ENCODE peak calls at places on chromosomes 16 and 17, in ten cellular contexts. One of them, this sample, is unnamed.

GRCh38 chr16:47958726-47959125 is 197.1 kb downstream of the ABCC12 start:
- DNase-seq in Peyer's patch: no peak
- DNase-seq in stomach: no peak
- DNase-seq in IMR-90: no peak
- DNase-seq in uterus: no peak
- DNase-seq in esophagus muscularis mucosa: no peak
- DNase-seq in gastrocnemius medialis: no peak
- DNase-seq in upper lobe of left lung: no peak
- DNase-seq in tibial nerve: no peak
- DNase-seq in sigmoid colon: no peak
- DNase-seq in this sample: no peak

GRCh38 chr16:75131081-75131480 is 14.5 kb upstream of the LDHD start:
- DNase-seq in Peyer's patch: no peak
- DNase-seq in stomach: no peak
- DNase-seq in IMR-90: no peak
- DNase-seq in uterus: no peak
- DNase-seq in esophagus muscularis mucosa: no peak
- DNase-seq in gastrocnemius medialis: no peak
- DNase-seq in upper lobe of left lung: no peak
- DNase-seq in tibial nerve: no peak
- DNase-seq in sigmoid colon: no peak
- DNase-seq in this sample: no peak

GRCh38 chr17:56146005-56146404 is 7.3 kb upstream of the ANKFN1 start:
- DNase-seq in Peyer's patch: no peak
- DNase-seq in stomach: no peak
- DNase-seq in IMR-90: no peak
- DNase-seq in uterus: no peak
- DNase-seq in esophagus muscularis mucosa: no peak
- DNase-seq in gastrocnemius medialis: no peak
- DNase-seq in upper lobe of left lung: no peak
- DNase-seq in tibial nerve: no peak
- DNase-seq in sigmoid colon: no peak
- DNase-seq in this sample: no peak

GRCh38 chr17:48074322-48075054 is 26.3 kb downstream of the NFE2L1 start:
- DNase-seq in Peyer's patch: peak
- DNase-seq in stomach: peak
- DNase-seq in IMR-90: peak
- DNase-seq in uterus: peak
- DNase-seq in esophagus muscularis mucosa: peak
- DNase-seq in gastrocnemius medialis: peak
- DNase-seq in upper lobe of left lung: no peak
- DNase-seq in tibial nerve: peak
- DNase-seq in sigmoid colon: peak
- DNase-seq in this sample: no peak

GRCh38 chr16:88376053-88376834 is 6.5 kb upstream of the ZNF469 start:
- DNase-seq in Peyer's patch: no peak
- DNase-seq in stomach: no peak
- DNase-seq in IMR-90: no peak
- DNase-seq in uterus: no peak
- DNase-seq in esophagus muscularis mucosa: no peak
- DNase-seq in gastrocnemius medialis: no peak
- DNase-seq in upper lobe of left lung: peak
- DNase-seq in tibial nerve: no peak
- DNase-seq in sigmoid colon: peak
- DNase-seq in this sample: no peak

GRCh38 chr17:1762906-1763829 is 1.3 kb downstream of the SERPINF1 start:
- DNase-seq in Peyer's patch: peak
- DNase-seq in stomach: no peak
- DNase-seq in IMR-90: peak
- DNase-seq in uterus: peak
- DNase-seq in esophagus muscularis mucosa: no peak
- DNase-seq in gastrocnemius medialis: peak
- DNase-seq in upper lobe of left lung: no peak
- DNase-seq in tibial nerve: peak
- DNase-seq in sigmoid colon: peak
- DNase-seq in this sample: no peak

GRCh38 chr17:33328129-33328528 is 35.0 kb upstream of the ASIC2 start:
- DNase-seq in Peyer's patch: no peak
- DNase-seq in stomach: no peak
- DNase-seq in IMR-90: peak
- DNase-seq in uterus: no peak
- DNase-seq in esophagus muscularis mucosa: no peak
- DNase-seq in gastrocnemius medialis: no peak
- DNase-seq in upper lobe of left lung: no peak
- DNase-seq in tibial nerve: no peak
- DNase-seq in sigmoid colon: no peak
- DNase-seq in this sample: no peak

GRCh38 chr17:31060814-31061550 is 33.8 kb upstream of the NF1 start:
- DNase-seq in Peyer's patch: no peak
- DNase-seq in stomach: no peak
- DNase-seq in IMR-90: no peak
- DNase-seq in uterus: no peak
- DNase-seq in esophagus muscularis mucosa: no peak
- DNase-seq in gastrocnemius medialis: no peak
- DNase-seq in upper lobe of left lung: no peak
- DNase-seq in tibial nerve: no peak
- DNase-seq in sigmoid colon: no peak
- DNase-seq in this sample: no peak

GRCh38 chr16:4765511-4766474 is 1.2 kb downstream of the ZNF500 start:
- DNase-seq in Peyer's patch: no peak
- DNase-seq in stomach: no peak
- DNase-seq in IMR-90: no peak
- DNase-seq in uterus: no peak
- DNase-seq in esophagus muscularis mucosa: no peak
- DNase-seq in gastrocnemius medialis: no peak
- DNase-seq in upper lobe of left lung: peak
- DNase-seq in tibial nerve: no peak
- DNase-seq in sigmoid colon: no peak
- DNase-seq in this sample: no peak

GRCh38 chr16:4768549-4769305 is 1.8 kb upstream of the ZNF500 start:
- DNase-seq in Peyer's patch: peak
- DNase-seq in stomach: peak
- DNase-seq in IMR-90: peak
- DNase-seq in uterus: peak
- DNase-seq in esophagus muscularis mucosa: peak
- DNase-seq in gastrocnemius medialis: peak
- DNase-seq in upper lobe of left lung: peak
- DNase-seq in tibial nerve: peak
- DNase-seq in sigmoid colon: peak
- DNase-seq in this sample: peak

GRCh38 chr16:4769306-4769638 is 2.3 kb upstream of the ZNF500 start:
- DNase-seq in Peyer's patch: no peak
- DNase-seq in stomach: no peak
- DNase-seq in IMR-90: no peak
- DNase-seq in uterus: no peak
- DNase-seq in esophagus muscularis mucosa: no peak
- DNase-seq in gastrocnemius medialis: no peak
- DNase-seq in upper lobe of left lung: no peak
- DNase-seq in tibial nerve: no peak
- DNase-seq in sigmoid colon: no peak
- DNase-seq in this sample: no peak

GRCh38 chr16:4767872-4768548 is 1.0 kb upstream of the ZNF500 start:
- DNase-seq in Peyer's patch: no peak
- DNase-seq in stomach: no peak
- DNase-seq in IMR-90: peak
- DNase-seq in uterus: peak
- DNase-seq in esophagus muscularis mucosa: no peak
- DNase-seq in gastrocnemius medialis: peak
- DNase-seq in upper lobe of left lung: no peak
- DNase-seq in tibial nerve: no peak
- DNase-seq in sigmoid colon: peak
- DNase-seq in this sample: no peak

GRCh38 chr16:4766875-4767628 is at the start of gene ZNF500:
- DNase-seq in Peyer's patch: peak
- DNase-seq in stomach: peak
- DNase-seq in IMR-90: peak
- DNase-seq in uterus: peak
- DNase-seq in esophagus muscularis mucosa: peak
- DNase-seq in gastrocnemius medialis: peak
- DNase-seq in upper lobe of left lung: peak
- DNase-seq in tibial nerve: peak
- DNase-seq in sigmoid colon: peak
- DNase-seq in this sample: peak
- TF ChIP-seq POLR2A in Peyer's patch: peak
- TF ChIP-seq POLR2A in stomach: no peak
- TF ChIP-seq POLR2A in IMR-90: peak
- TF ChIP-seq POLR2A in uterus: peak
- TF ChIP-seq POLR2A in esophagus muscularis mucosa: no peak
- TF ChIP-seq POLR2A in gastrocnemius medialis: peak
- TF ChIP-seq POLR2A in upper lobe of left lung: no peak
- TF ChIP-seq POLR2A in tibial nerve: no peak
- TF ChIP-seq POLR2A in sigmoid colon: peak
- TF ChIP-seq POLR2A in this sample: peak

GRCh38 chr17:40883960-40884359 is 1.1 kb downstream of the KRT20 start:
- DNase-seq in Peyer's patch: no peak
- DNase-seq in stomach: no peak
- DNase-seq in IMR-90: no peak
- DNase-seq in uterus: no peak
- DNase-seq in esophagus muscularis mucosa: no peak
- DNase-seq in gastrocnemius medialis: no peak
- DNase-seq in upper lobe of left lung: no peak
- DNase-seq in tibial nerve: no peak
- DNase-seq in sigmoid colon: no peak
- DNase-seq in this sample: no peak
- TF ChIP-seq POLR2A in Peyer's patch: peak
- TF ChIP-seq POLR2A in stomach: no peak
- TF ChIP-seq POLR2A in IMR-90: no peak
- TF ChIP-seq POLR2A in uterus: no peak
- TF ChIP-seq POLR2A in esophagus muscularis mucosa: no peak
- TF ChIP-seq POLR2A in gastrocnemius medialis: no peak
- TF ChIP-seq POLR2A in upper lobe of left lung: no peak
- TF ChIP-seq POLR2A in tibial nerve: no peak
- TF ChIP-seq POLR2A in sigmoid colon: no peak
- TF ChIP-seq POLR2A in this sample: no peak

DNA sequence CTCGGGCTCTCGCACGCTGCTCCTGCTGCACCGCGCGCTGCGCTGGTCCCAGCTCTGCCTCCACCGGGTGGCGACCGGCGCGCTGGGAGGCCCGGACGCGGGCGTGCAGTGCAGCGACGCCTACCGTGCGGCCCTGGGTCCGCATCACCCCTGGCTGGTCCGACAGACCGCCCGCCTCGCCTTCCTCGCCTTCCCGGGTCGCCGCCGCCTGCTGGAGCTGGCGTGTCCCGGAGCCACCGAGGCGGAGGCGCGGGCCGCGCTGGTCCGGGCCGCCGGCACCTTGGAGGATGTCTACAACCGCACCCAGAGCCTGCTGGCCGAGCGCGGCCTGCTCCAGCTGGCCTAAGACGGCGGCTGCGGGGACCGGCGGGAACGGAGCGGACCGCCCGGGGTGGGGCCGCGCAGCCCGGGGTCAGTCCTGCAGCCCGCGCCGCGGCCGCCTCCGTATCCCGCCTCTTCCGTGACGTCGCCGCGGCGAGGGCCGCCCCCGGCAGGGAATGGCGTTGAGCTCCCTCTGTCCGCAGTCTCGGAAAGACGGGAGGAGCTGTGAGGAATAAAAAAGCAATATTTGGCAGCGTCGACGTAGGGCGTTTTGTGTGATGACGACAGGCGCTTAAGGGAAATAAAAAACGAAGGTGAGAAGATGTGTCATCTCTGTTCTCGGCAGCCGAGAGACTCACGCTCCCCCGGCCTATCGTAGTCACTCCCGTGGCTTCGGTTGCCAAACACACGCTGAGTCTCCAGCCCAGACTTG is 1.4 kb downstream of the GLTPD2 start:
- DNase-seq in Peyer's patch: peak
- DNase-seq in stomach: peak
- DNase-seq in IMR-90: peak
- DNase-seq in uterus: peak
- DNase-seq in esophagus muscularis mucosa: peak
- DNase-seq in gastrocnemius medialis: peak
- DNase-seq in upper lobe of left lung: peak
- DNase-seq in tibial nerve: peak
- DNase-seq in sigmoid colon: peak
- DNase-seq in this sample: peak
- TF ChIP-seq POLR2A in Peyer's patch: peak
- TF ChIP-seq POLR2A in stomach: peak
- TF ChIP-seq POLR2A in IMR-90: peak
- TF ChIP-seq POLR2A in uterus: peak
- TF ChIP-seq POLR2A in esophagus muscularis mucosa: peak
- TF ChIP-seq POLR2A in gastrocnemius medialis: peak
- TF ChIP-seq POLR2A in upper lobe of left lung: peak
- TF ChIP-seq POLR2A in tibial nerve: peak
- TF ChIP-seq POLR2A in sigmoid colon: peak
- TF ChIP-seq POLR2A in this sample: peak

GRCh38 chr17:79546386-79546785 is 64.5 kb downstream of the RBFOX3 start:
- DNase-seq in Peyer's patch: no peak
- DNase-seq in stomach: no peak
- DNase-seq in IMR-90: no peak
- DNase-seq in uterus: no peak
- DNase-seq in esophagus muscularis mucosa: no peak
- DNase-seq in gastrocnemius medialis: no peak
- DNase-seq in upper lobe of left lung: peak
- DNase-seq in tibial nerve: no peak
- DNase-seq in sigmoid colon: peak
- DNase-seq in this sample: no peak

GRCh38 chr17:79552405-79552804 is 58.4 kb downstream of the RBFOX3 start:
- DNase-seq in Peyer's patch: no peak
- DNase-seq in stomach: no peak
- DNase-seq in IMR-90: no peak
- DNase-seq in uterus: no peak
- DNase-seq in esophagus muscularis mucosa: no peak
- DNase-seq in gastrocnemius medialis: no peak
- DNase-seq in upper lobe of left lung: no peak
- DNase-seq in tibial nerve: no peak
- DNase-seq in sigmoid colon: no peak
- DNase-seq in this sample: no peak

GRCh38 chr17:79548116-79548515 is 62.7 kb downstream of the RBFOX3 start:
- DNase-seq in Peyer's patch: no peak
- DNase-seq in stomach: no peak
- DNase-seq in IMR-90: no peak
- DNase-seq in uterus: no peak
- DNase-seq in esophagus muscularis mucosa: no peak
- DNase-seq in gastrocnemius medialis: no peak
- DNase-seq in upper lobe of left lung: peak
- DNase-seq in tibial nerve: no peak
- DNase-seq in sigmoid colon: peak
- DNase-seq in this sample: no peak

GRCh38 chr17:79547586-79547985 is 63.3 kb downstream of the RBFOX3 start:
- DNase-seq in Peyer's patch: no peak
- DNase-seq in stomach: no peak
- DNase-seq in IMR-90: no peak
- DNase-seq in uterus: no peak
- DNase-seq in esophagus muscularis mucosa: no peak
- DNase-seq in gastrocnemius medialis: no peak
- DNase-seq in upper lobe of left lung: no peak
- DNase-seq in tibial nerve: no peak
- DNase-seq in sigmoid colon: peak
- DNase-seq in this sample: no peak

DNA sequence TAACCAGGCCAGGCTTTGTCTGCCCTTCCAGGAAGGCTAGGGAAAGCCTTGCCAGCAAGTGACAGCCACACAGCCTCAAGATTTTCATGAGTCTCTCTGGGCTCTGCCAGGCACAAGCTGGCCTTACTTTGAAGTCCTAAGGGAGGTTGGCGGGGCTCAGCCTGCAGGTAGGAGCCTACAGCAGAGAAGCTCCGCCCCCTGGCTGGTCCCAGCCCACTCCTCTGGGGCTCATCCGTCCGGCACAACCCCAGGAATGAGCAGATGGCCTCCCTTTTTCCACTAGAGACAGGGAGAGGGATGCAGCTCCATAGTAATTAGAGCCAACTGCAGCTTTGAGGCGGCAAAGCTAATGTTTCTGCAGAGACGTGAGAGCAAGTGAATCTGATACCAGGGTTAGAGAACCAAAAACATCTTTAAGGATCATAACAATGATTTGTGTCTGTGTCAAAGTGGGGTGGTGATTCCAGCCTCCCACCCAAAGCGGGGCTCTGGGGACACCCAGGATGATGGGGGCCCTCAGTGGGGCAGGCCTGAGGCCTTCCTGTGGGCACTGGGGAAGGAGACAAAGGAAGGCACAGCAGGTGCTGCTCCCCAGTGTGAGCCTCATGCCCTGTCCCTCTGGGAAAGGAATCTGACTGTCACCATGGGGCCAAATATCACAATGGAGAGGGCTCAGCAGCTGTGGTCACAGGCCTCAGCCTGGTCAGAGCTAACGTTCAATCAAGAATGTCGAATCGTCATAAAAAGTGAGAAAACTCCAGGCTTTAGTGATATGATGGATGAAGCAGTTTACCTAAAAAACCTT is 61.5 kb downstream of the RBFOX3 start:
- DNase-seq in Peyer's patch: no peak
- DNase-seq in stomach: no peak
- DNase-seq in IMR-90: no peak
- DNase-seq in uterus: no peak
- DNase-seq in esophagus muscularis mucosa: no peak
- DNase-seq in gastrocnemius medialis: no peak
- DNase-seq in upper lobe of left lung: peak
- DNase-seq in tibial nerve: no peak
- DNase-seq in sigmoid colon: peak
- DNase-seq in this sample: no peak
- TF ChIP-seq POLR2A in Peyer's patch: no peak
- TF ChIP-seq POLR2A in stomach: no peak
- TF ChIP-seq POLR2A in IMR-90: no peak
- TF ChIP-seq POLR2A in uterus: no peak
- TF ChIP-seq POLR2A in esophagus muscularis mucosa: no peak
- TF ChIP-seq POLR2A in gastrocnemius medialis: no peak
- TF ChIP-seq POLR2A in upper lobe of left lung: no peak
- TF ChIP-seq POLR2A in tibial nerve: no peak
- TF ChIP-seq POLR2A in sigmoid colon: no peak
- TF ChIP-seq POLR2A in this sample: no peak

This sample was measured in H54.